ENCODE peak calls at places on chromosomes 13 and 19, in eight cellular contexts. M, R, A, Q, Z, F, S and E are unnamed samples.

GRCh38 chr13:85724554-85725432 is 74.4 kb downstream of the SLITRK6 start:
- DNase-seq in M (peak), R (no peak), A (no peak), Q (peak), Z (peak), F (no peak), S (no peak), E (no peak)

GRCh38 chr13:104650426-104650825 is 1584.2 kb upstream of the SLC10A2 start:
- DNase-seq in M (no peak), R (no peak), A (no peak), Q (no peak), Z (no peak), F (no peak), S (no peak), E (no peak)

GRCh38 chr13:45500492-45501174 is 35.9 kb downstream of the COG3 start:
- DNase-seq in M (peak), R (no peak), A (no peak), Q (peak), Z (peak), F (no peak), S (no peak), E (peak)

GRCh38 chr19:18418725-18419194 is 438 bp upstream of the SSBP4 start:
- DNase-seq in M (no peak), R (no peak), A (no peak), Q (no peak), Z (no peak), F (peak), S (no peak), E (no peak)

GRCh38 chr13:26679411-26679810 is 81.2 kb downstream of the GPR12 start:
- DNase-seq in M (peak), R (no peak), A (no peak), Q (peak), Z (peak), F (no peak), S (no peak), E (no peak)

GRCh38 chr19:15511671-15512424 is 3.5 kb downstream of the CYP4F22 start:
- DNase-seq in M (no peak), R (no peak), A (no peak), Q (no peak), Z (no peak), F (no peak), S (no peak), E (no peak)

GRCh38 chr13:22060187-22060586 is 389.3 kb downstream of the FGF9 start:
- DNase-seq in M (no peak), R (no peak), A (no peak), Q (no peak), Z (no peak), F (no peak), S (no peak), E (no peak)

GRCh38 chr19:8028951-8029491 is 23.5 kb upstream of the CCL25 start:
- DNase-seq in M (peak), R (peak), A (no peak), Q (no peak), Z (no peak), F (peak), S (peak), E (no peak)

GRCh38 chr19:30046522-30046921 is 104.5 kb downstream of the URI1 start:
- DNase-seq in M (peak), R (no peak), A (peak), Q (no peak), Z (peak), F (peak), S (no peak), E (no peak)

GRCh38 chr13:50731400-50731799 is 112.1 kb downstream of the DLEU7 start:
- DNase-seq in M (peak), R (no peak), A (peak), Q (no peak), Z (no peak), F (no peak), S (no peak), E (no peak)

GRCh38 chr13:26758496-26759155 is 2.0 kb downstream of the GPR12 start:
- DNase-seq in M (no peak), R (no peak), A (no peak), Q (no peak), Z (no peak), F (no peak), S (no peak), E (no peak)

GRCh38 chr13:26656919-26657318 is 99.4 kb downstream of the WASF3 start:
- DNase-seq in M (peak), R (no peak), A (no peak), Q (peak), Z (peak), F (peak), S (no peak), E (no peak)

GRCh38 chr19:56507446-56508281 is at the start of gene ZNF471:
- DNase-seq in M (peak), R (no peak), A (peak), Q (peak), Z (peak), F (peak), S (peak), E (peak)

GRCh38 chr13:106133025-106133424 is 402.4 kb downstream of the EFNB2 start:
- DNase-seq in M (peak), R (no peak), A (no peak), Q (peak), Z (peak), F (no peak), S (no peak), E (no peak)

GRCh38 chr13:52827839-52828238 is 20.6 kb downstream of the PCDH8 start:
- DNase-seq in M (no peak), R (no peak), A (no peak), Q (no peak), Z (no peak), F (no peak), S (no peak), E (no peak)

GRCh38 chr13:96984061-96984508 is 10.2 kb downstream of the OXGR1 start:
- DNase-seq in M (no peak), R (no peak), A (no peak), Q (no peak), Z (peak), F (peak), S (peak), E (no peak)

GRCh38 chr13:27523345-27524073 is 73.1 kb upstream of the MTIF3 start:
- DNase-seq in M (no peak), R (no peak), A (no peak), Q (no peak), Z (no peak), F (no peak), S (no peak), E (peak)

GRCh38 chr13:43629691-43630480 is 156.9 kb downstream of the ENOX1 start:
- DNase-seq in M (peak), R (no peak), A (no peak), Q (no peak), Z (no peak), F (no peak), S (no peak), E (no peak)

GRCh38 chr13:48160879-48161278 is 66.0 kb upstream of the MED4 start:
- DNase-seq in M (no peak), R (no peak), A (peak), Q (no peak), Z (peak), F (no peak), S (no peak), E (no peak)

GRCh38 chr19:32858559-32858958 is 11.0 kb downstream of the SLC7A9 start:
- DNase-seq in M (no peak), R (no peak), A (no peak), Q (no peak), Z (no peak), F (no peak), S (no peak), E (no peak)

DNA sequence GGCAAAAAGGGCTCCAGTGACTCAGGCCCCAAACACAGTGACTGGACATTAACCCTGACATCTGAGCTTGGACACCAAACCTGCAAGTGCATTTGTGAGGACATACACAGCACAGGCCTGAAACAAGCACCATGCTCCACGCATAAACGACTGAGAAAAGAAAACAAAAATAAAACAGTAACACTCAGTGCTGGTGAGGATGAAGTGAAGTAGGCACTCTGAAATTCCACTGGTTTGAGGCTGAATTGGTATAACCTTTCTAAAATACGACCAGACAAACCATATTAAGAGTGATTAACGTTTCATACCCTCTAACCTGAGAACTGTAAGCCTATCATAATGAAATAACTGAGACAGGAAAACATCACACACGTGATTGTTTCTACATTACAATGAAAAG is 5.5 kb downstream of the SLC35E1 start:
- DNase-seq in M (no peak), R (no peak), A (no peak), Q (no peak), Z (no peak), F (no peak), S (no peak), E (no peak)
- H3K27ac ChIP-seq in M (no peak), R (no peak), A (no peak), Q (no peak), Z (no peak), F (no peak), S (no peak), E (no peak)

GRCh38 chr19:17109962-17110598 is 34.5 kb downstream of the MYO9B start:
- DNase-seq in M (no peak), R (no peak), A (no peak), Q (no peak), Z (no peak), F (no peak), S (no peak), E (peak)

GRCh38 chr19:17112271-17112670 is 36.7 kb downstream of the MYO9B start:
- DNase-seq in M (no peak), R (no peak), A (no peak), Q (no peak), Z (no peak), F (no peak), S (no peak), E (no peak)

GRCh38 chr19:17109300-17109699 is 33.7 kb downstream of the MYO9B start:
- DNase-seq in M (no peak), R (no peak), A (no peak), Q (no peak), Z (no peak), F (no peak), S (no peak), E (no peak)

GRCh38 chr19:17111766-17112165 is 36.2 kb downstream of the MYO9B start:
- DNase-seq in M (no peak), R (no peak), A (no peak), Q (no peak), Z (no peak), F (no peak), S (no peak), E (no peak)

DNA sequence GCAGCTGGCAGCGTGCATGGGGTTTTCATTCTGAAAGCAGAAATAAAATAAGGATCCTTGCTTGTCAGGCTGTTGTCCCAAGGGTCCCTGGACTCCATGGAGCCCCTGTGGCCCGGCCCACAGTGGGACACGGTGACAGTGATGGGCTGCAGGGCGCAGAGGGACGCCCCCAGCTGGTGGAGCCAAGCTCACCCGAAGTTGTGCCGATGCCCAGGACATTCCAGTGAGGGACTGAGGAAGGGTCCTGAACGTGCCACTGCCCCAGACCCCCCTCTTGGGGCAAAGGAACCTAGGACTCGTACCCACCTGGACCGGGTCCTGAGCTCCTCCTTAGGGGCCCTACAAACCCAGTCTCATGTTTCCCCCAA is 35.0 kb downstream of the MYO9B start:
- DNase-seq in M (no peak), R (no peak), A (no peak), Q (no peak), Z (no peak), F (no peak), S (no peak), E (no peak)
- H3K4me3 ChIP-seq in M (no peak), R (no peak), A (no peak), Q (no peak), Z (no peak), F (no peak), S (no peak), E (no peak)

DNA sequence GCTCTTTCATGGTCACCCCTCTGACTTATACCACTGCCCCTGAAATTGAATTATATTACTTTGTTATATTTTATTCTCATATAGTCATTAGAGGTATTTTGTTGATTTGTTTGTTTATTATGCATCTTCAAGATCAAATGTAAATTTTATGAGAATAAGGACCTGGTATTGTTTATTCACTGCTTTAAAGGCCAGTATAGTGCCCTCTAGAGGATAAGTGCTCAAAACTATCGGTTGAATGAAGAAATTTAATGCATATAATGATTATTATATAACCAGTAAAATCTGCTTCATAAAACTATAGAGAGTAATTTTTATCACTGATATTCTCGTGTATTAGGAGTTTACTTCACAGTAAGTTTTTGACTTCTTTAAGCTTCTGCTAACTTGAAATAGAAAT is 1401.9 kb downstream of the SLITRK1 start:
- DNase-seq in M (no peak), R (no peak), A (no peak), Q (no peak), Z (peak), F (peak), S (no peak), E (no peak)
- TF ChIP-seq CTCF in M (no peak), R (no peak), A (no peak), Q (peak), Z (peak), F (peak), S (peak), E (no peak)

DNA sequence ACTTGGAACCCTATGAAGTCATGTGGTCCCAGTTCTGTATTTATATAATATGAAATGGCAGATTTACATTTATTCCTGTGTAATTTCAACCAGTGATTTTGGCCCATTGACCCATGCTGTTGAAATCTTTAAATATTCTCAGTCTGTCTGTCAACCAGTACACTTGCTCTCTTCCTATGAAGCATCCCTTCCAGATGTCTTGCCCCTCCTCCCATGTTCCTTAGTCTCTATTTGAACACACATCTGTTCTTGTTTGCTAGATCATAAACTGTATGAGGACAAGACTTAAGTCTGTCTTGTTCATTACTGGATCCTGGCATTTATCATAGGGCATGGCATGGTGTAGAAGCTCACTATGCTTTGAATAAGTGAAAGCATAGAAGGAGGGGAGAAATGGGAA is 35.0 kb downstream of the STARD13 start:
- DNase-seq in M (peak), R (no peak), A (no peak), Q (no peak), Z (no peak), F (no peak), S (no peak), E (no peak)
- H3K27ac ChIP-seq in M (peak), R (no peak), A (peak), Q (peak), Z (peak), F (no peak), S (peak), E (no peak)

DNA sequence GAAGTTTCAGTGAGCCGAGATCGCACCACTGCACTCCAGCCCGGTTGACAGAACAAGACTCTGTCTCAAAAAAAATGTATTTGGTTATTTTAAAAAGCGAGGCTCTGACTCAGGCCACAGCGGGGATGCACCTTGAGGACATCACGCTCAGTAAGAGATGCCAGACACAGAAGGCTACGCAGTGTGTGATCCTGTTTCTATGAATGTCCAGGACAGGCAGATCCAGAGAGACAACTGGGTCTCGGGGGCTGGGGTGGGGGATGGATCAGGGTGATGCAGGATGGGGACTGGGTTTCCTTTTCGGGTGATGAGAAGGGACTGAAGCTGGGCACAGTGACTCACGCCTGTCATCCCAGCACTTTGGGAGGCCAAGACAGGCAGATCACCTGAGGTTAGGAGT is 5.4 kb downstream of the MED16 start:
- DNase-seq in M (no peak), R (no peak), A (no peak), Q (no peak), Z (no peak), F (no peak), S (no peak), E (no peak)
- H3K4me3 ChIP-seq in M (no peak), R (no peak), A (no peak), Q (no peak), Z (no peak), F (no peak), S (no peak), E (no peak)

GRCh38 chr13:99323488-99323887 is 16.3 kb upstream of the GPR183 start:
- DNase-seq in M (peak), R (no peak), A (no peak), Q (no peak), Z (peak), F (no peak), S (no peak), E (no peak)

GRCh38 chr13:99329477-99329876 is 22.3 kb upstream of the GPR183 start:
- DNase-seq in M (no peak), R (no peak), A (no peak), Q (no peak), Z (no peak), F (no peak), S (no peak), E (no peak)

GRCh38 chr13:99327761-99328160 is 20.6 kb upstream of the GPR183 start:
- DNase-seq in M (no peak), R (no peak), A (no peak), Q (no peak), Z (no peak), F (no peak), S (no peak), E (no peak)

GRCh38 chr13:99326012-99326411 is 18.8 kb upstream of the GPR183 start:
- DNase-seq in M (no peak), R (no peak), A (no peak), Q (no peak), Z (no peak), F (no peak), S (no peak), E (no peak)

DNA sequence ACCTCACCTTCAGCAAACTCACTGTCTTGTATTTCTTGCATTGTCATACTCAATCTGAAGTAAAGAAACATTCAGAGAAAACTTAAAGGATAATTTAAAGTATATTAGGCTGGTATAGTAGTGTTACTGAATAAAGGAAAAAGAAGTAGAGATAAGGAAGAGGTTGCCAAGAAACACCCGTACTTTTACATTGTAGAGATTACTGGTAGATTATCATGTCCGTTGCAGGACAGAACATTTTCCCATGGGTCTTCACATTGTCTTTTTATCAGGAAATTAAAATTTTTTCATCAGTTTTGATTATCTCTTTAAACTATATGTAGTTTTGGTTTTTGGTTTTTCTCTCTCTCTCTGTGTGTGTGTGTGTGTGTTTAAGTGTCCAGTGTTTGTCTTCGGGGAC is 19.9 kb upstream of the GPR183 start:
- DNase-seq in M (no peak), R (no peak), A (no peak), Q (no peak), Z (no peak), F (no peak), S (no peak), E (no peak)
- TF ChIP-seq CTCF in M (no peak), R (no peak), A (no peak), Q (no peak), Z (no peak), F (no peak), S (no peak), E (no peak)

GRCh38 chr13:99119686-99120085 is 81.0 kb upstream of the UBAC2 start:
- DNase-seq in M (no peak), R (no peak), A (peak), Q (no peak), Z (no peak), F (no peak), S (no peak), E (no peak)
- H3K27ac ChIP-seq in M (no peak), R (no peak), A (no peak), Q (no peak), Z (no peak), F (no peak), S (no peak), E (no peak)

GRCh38 chr19:39413903-39414608 is 1.6 kb downstream of the PLEKHG2 start:
- DNase-seq in M (peak), R (peak), A (peak), Q (no peak), Z (no peak), F (peak), S (peak), E (no peak)

GRCh38 chr19:39412100-39412866 is at the start of gene PLEKHG2:
- DNase-seq in M (peak), R (peak), A (peak), Q (peak), Z (peak), F (peak), S (peak), E (peak)

GRCh38 chr19:39411832-39412099 is 703 bp upstream of the PLEKHG2 start:
- DNase-seq in M (peak), R (peak), A (peak), Q (peak), Z (peak), F (peak), S (peak), E (peak)

GRCh38 chr19:39413269-39413902 is 917 bp downstream of the PLEKHG2 start:
- DNase-seq in M (peak), R (peak), A (peak), Q (no peak), Z (no peak), F (peak), S (peak), E (no peak)

DNA sequence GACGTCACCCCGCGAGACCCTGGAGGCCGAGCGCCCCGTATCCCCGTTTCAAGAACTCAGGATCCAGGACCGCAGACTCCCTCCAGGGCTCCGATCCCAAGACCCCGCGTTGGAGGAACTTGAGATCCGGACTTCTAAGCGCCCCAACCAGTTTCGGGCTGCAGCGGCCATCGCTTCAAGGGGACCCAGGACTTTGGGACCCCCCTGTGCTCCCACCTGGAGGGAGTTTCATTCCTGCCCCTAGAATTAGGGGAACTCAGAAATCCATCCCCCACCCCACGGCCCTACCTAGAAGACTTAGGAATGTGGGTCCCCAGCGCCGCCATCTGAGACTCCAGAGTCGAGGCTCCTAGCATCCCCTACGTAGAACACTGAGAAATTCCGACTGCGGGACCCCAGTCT is 399 bp downstream of the PLEKHG2 start:
- DNase-seq in M (no peak), R (no peak), A (no peak), Q (no peak), Z (no peak), F (peak), S (no peak), E (no peak)
- H3K4me3 ChIP-seq in M (peak), R (peak), A (peak), Q (peak), Z (peak), F (peak), S (peak), E (peak)